ENCODE peak calls at places on chromosome 22, in five cellular contexts. N, G, J, T and Q are unnamed samples.

GRCh38 chr22:30572840-30573593 is 1.4 kb downstream of the GAL3ST1 start:
- DNase-seq in G (no peak), T (no peak), J (no peak), N (no peak), Q (peak; percentile 54)

GRCh38 chr22:29147241-29147919 is 58.3 kb upstream of the EMID1 start:
- DNase-seq in G (no peak), N (no peak), J (no peak), T (no peak), Q (no peak)

GRCh38 chr22:35587447-35587870 is 29.7 kb downstream of the MB start:
- DNase-seq in G (no peak), J (no peak), N (peak; percentile 30), T (no peak), Q (peak; percentile 63)

GRCh38 chr22:40819741-40820140 is 595 bp upstream of the SLC25A17 start:
- DNase-seq in G (no peak), N (no peak), J (peak; percentile 60), T (peak; percentile 7), Q (no peak)

GRCh38 chr22:45640941-45641621 is 30.6 kb upstream of the ATXN10 start:
- DNase-seq in J (no peak), G (no peak), N (no peak), T (no peak), Q (no peak)

GRCh38 chr22:49638788-49639187 is 188.9 kb downstream of the BRD1 start:
- DNase-seq in G (no peak), T (no peak), J (no peak), N (no peak), Q (peak; percentile 66)

GRCh38 chr22:37482244-37482643 is 3.9 kb downstream of the MFNG start:
- DNase-seq in T (no peak), N (no peak), J (no peak), G (no peak), Q (no peak)

GRCh38 chr22:29334148-29334547 is 18.7 kb upstream of the RASL10A start:
- DNase-seq in T (no peak), N (no peak), J (no peak), G (no peak), Q (no peak)

GRCh38 chr22:20571531-20572007 is 64.2 kb downstream of the MED15 start:
- DNase-seq in N (no peak), J (peak; percentile 45), T (peak; percentile 63), G (no peak), Q (peak; percentile 33)

GRCh38 chr22:36701166-36701713 is 2.3 kb downstream of the CACNG2 start:
- DNase-seq in J (no peak), N (no peak), T (no peak), G (no peak), Q (no peak)

GRCh38 chr22:24189249-24190158 is 8.2 kb downstream of the SUSD2 start:
- DNase-seq in J (peak; percentile 63), N (peak; percentile 78), G (peak; percentile 46), T (peak; percentile 54), Q (peak; percentile 89)

GRCh38 chr22:34841911-34842310 is 224.0 kb upstream of the ISX start:
- DNase-seq in T (no peak), J (no peak), G (no peak), N (no peak), Q (no peak)

GRCh38 chr22:23883658-23884057 is 10.5 kb upstream of the MIF start:
- DNase-seq in T (no peak), J (no peak), G (no peak), N (no peak), Q (no peak)

GRCh38 chr22:36734171-36735058 is 30.9 kb upstream of the CACNG2 start:
- DNase-seq in J (peak; percentile 22), G (no peak), N (peak; percentile 15), T (peak; percentile 52), Q (no peak)

GRCh38 chr22:30245985-30246901 is at the start of gene LIF:
- DNase-seq in G (no peak), J (peak; percentile 72), N (no peak), T (peak; percentile 34), Q (peak; percentile 71)

GRCh38 chr22:41636467-41636866 is 15.4 kb downstream of the XRCC6 start:
- DNase-seq in J (no peak), N (no peak), G (no peak), T (no peak), Q (no peak)

GRCh38 chr22:37309221-37310074 is 27.1 kb downstream of the CYTH4 start:
- DNase-seq in T (peak; percentile 86), N (no peak), J (no peak), G (no peak), Q (no peak)

GRCh38 chr22:37443086-37443485 is 15.8 kb upstream of the ELFN2 start:
- DNase-seq in G (no peak), N (no peak), T (no peak), J (no peak), Q (no peak)

GRCh38 chr22:30424471-30425326 is 869 bp upstream of the MTFP1 start:
- DNase-seq in N (no peak), T (peak; percentile 56), J (no peak), G (no peak), Q (peak; percentile 23)

GRCh38 chr22:50191041-50191740 is 5.5 kb downstream of the TRABD start:
- DNase-seq in T (peak; percentile 94), G (no peak), N (no peak), J (peak; percentile 61), Q (no peak)

DNA sequence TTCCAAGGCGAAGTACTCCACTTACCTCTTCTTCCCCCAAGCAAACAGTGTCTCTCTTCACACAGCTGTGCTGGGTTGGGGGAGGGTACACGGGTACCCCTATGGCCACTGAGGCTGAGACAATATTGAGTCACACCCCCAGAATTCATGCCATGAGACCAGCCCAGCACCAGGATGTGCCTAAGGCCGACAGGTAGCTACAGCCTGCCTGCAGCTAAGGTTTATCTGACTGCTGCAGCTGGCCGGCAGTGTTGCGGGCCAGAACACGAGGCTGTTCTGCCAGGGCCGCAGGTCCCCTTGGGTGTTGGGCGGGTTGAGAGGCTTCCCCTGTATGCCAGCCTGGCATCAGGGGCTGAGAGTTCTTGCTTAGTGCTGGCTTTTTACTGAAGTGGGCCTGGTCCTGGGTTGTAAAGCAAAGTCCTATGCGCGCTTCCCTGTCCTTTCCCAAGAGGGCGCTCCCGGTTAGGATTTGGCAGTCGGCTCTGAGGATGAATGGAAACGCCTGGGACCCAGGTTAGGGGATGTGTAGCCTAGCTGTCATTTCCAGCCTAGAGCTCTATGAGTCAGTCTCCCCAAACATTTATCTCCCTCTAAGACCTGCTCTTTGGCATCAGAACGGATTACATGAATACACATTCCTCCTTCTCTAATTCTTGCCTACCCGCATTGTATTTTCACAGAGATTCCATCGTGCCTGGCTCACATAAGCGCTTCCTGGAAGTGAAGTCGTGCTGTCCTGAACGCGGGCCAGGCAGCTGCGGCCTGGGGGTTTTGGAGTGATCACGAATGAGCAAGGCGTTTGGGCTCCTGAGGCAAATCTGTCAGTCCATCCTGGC is 7.1 kb downstream of the USP18 start:
- DNase-seq in J (peak; percentile 69), T (peak; percentile 43), N (peak; percentile 78), G (peak; percentile 54), Q (peak; percentile 72)
- TF ChIP-seq CTCF in J (peak; percentile 76), T (peak; percentile 41), N (peak; percentile 57), G (peak; percentile 83), Q (peak; percentile 89)

GRCh38 chr22:39216143-39216490 is 28.7 kb downstream of the PDGFB start:
- DNase-seq in N (no peak), J (no peak), G (no peak), T (no peak), Q (no peak)
- TF ChIP-seq CTCF in N (no peak), J (no peak), G (no peak), T (no peak), Q (no peak)

GRCh38 chr22:39185601-39186012 is 33.1 kb upstream of the CBX7 start:
- DNase-seq in N (no peak), T (no peak), J (peak; percentile 77), G (no peak), Q (no peak)
- TF ChIP-seq CTCF in N (no peak), T (no peak), J (peak; percentile 49), G (no peak), Q (peak; percentile 10)

GRCh38 chr22:32951081-32951806 is 106.9 kb downstream of the SYN3 start:
- DNase-seq in J (peak; percentile 15), G (peak; percentile 15), N (no peak), T (no peak), Q (no peak)
- TF ChIP-seq CTCF in J (no peak), G (peak; percentile 68), N (no peak), T (no peak), Q (no peak)

DNA sequence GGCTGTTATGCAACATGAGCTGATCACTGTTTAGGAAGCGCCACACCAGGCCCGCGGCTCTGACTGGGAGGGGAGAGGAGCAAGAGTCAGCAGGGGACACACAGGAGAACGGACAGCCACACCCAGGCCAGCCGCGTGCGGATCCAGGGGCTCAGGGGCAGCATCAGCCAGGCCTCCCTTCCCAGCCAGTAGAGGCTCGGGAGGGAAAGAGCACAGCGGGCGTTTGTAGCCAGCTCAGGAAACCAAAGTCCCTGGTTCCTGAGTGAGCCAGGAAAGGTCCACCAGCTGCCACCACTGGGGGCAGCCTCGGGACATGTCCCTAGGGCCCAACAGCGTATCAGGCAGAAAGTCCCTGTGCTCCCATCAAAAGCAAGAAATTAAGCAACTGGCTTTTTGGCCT is 71.8 kb upstream of the PITPNB start:
- DNase-seq in J (peak; percentile 56), T (peak; percentile 36), N (peak; percentile 83), G (peak; percentile 61), Q (peak; percentile 45)
- TF ChIP-seq CTCF in J (peak; percentile 75), T (peak; percentile 54), N (peak; percentile 51), G (peak; percentile 87), Q (peak; percentile 22)

GRCh38 chr22:43828711-43829447 is 16.8 kb upstream of the EFCAB6 start:
- DNase-seq in J (peak; percentile 67), N (peak; percentile 64), G (no peak), T (no peak), Q (no peak)
- TF ChIP-seq CTCF in J (no peak), N (no peak), G (peak; percentile 55), T (no peak), Q (no peak)

DNA sequence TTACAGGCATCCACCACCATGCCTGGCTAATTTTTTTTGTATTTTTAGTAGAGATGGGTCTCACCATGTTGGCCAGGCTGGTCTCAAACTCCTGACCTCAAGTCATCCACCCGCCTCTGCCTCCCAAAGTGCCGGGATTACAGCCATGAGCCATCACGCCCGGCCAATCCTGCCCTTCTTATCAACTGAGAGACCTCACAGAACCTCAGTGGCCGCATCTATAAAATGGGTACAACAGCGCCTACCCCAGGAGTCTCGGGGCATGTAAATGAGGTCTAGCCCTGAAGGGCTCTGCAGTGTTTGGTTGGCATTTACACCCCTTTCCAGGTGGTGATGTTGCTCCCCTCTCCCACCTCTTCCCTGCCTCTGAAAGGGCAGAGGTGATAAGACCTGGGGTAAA is 11.7 kb downstream of the SYNGR1 start:
- DNase-seq in J (no peak), G (no peak), T (no peak), N (no peak), Q (no peak)
- TF ChIP-seq CTCF in J (no peak), G (no peak), T (no peak), N (no peak), Q (no peak)